ENCODE peak calls at places on chromosomes 3 and 15, in nine cellular contexts. S, H, Z, M, F, D, Q, X and J are unnamed samples.

GRCh38 chr15:32828507-32829186 is 110.8 kb downstream of the GREM1 start:
- DNase-seq in H (no peak), D (peak), X (no peak), S (no peak), F (peak), M (no peak), Q (no peak), Z (peak), J (no peak)

GRCh38 chr3:20054549-20054987 is 14.3 kb downstream of the KAT2B start:
- DNase-seq in M (no peak), Z (peak), F (peak), Q (peak), D (no peak), X (peak), S (peak), H (no peak), J (peak)

GRCh38 chr15:61195116-61196002 is 33.7 kb downstream of the RORA start:
- DNase-seq in M (peak), Q (peak), X (peak), H (peak), Z (peak), F (peak), D (no peak), S (no peak), J (peak)

GRCh38 chr3:156233875-156234274 is 113.5 kb downstream of the KCNAB1 start:
- DNase-seq in H (no peak), D (no peak), X (no peak), M (no peak), Q (no peak), S (no peak), Z (peak), F (no peak), J (no peak)

GRCh38 chr15:23647421-23648375 is at the start of gene MAGEL2:
- DNase-seq in H (peak), M (no peak), S (no peak), F (no peak), Q (no peak), X (no peak), D (no peak), Z (peak), J (no peak)

GRCh38 chr3:43405888-43406636 is 119.7 kb downstream of the SNRK start:
- DNase-seq in Q (no peak), D (no peak), M (no peak), H (no peak), S (no peak), Z (peak), F (peak), X (no peak), J (no peak)

GRCh38 chr15:100043732-100044131 is 298.0 kb downstream of the ADAMTS17 start:
- DNase-seq in S (no peak), M (no peak), X (no peak), Q (peak), D (no peak), F (no peak), H (no peak), Z (no peak), J (no peak)

GRCh38 chr3:14540209-14540575 is at the start of gene GRIP2:
- DNase-seq in X (no peak), H (no peak), Z (no peak), S (no peak), M (no peak), F (no peak), D (no peak), Q (no peak), J (no peak)

GRCh38 chr3:40691598-40691905 is 166.8 kb downstream of the ZNF621 start:
- DNase-seq in D (no peak), S (no peak), M (no peak), X (no peak), F (peak), Z (no peak), H (no peak), Q (no peak), J (no peak)

GRCh38 chr3:126135398-126136076 is 44.8 kb downstream of the ALDH1L1 start:
- DNase-seq in H (no peak), X (no peak), S (peak), Z (no peak), Q (no peak), D (no peak), F (no peak), M (no peak), J (no peak)

GRCh38 chr15:59885832-59886231 is 118.3 kb upstream of the FOXB1 start:
- DNase-seq in Z (peak), D (no peak), M (no peak), X (no peak), H (peak), Q (no peak), S (no peak), F (peak), J (no peak)

GRCh38 chr3:73549071-73549600 is 75.6 kb downstream of the PDZRN3 start:
- DNase-seq in F (no peak), H (no peak), Q (no peak), D (no peak), X (no peak), S (no peak), Z (no peak), M (no peak), J (no peak)

GRCh38 chr3:136184703-136185102 is 11.4 kb downstream of the MSL2 start:
- DNase-seq in Q (no peak), M (no peak), F (peak), D (no peak), H (no peak), S (no peak), X (no peak), Z (no peak), J (no peak)

GRCh38 chr3:100041328-100041749 is 73.0 kb downstream of the FILIP1L start:
- DNase-seq in Q (peak), Z (peak), S (no peak), F (peak), H (peak), X (no peak), D (peak), M (no peak), J (no peak)

GRCh38 chr15:61041886-61042285 is 187.2 kb downstream of the RORA start:
- DNase-seq in Z (no peak), Q (no peak), D (no peak), M (no peak), S (no peak), H (no peak), X (no peak), F (no peak), J (no peak)

GRCh38 chr15:64010719-64011118 is 35.6 kb downstream of the DAPK2 start:
- DNase-seq in H (no peak), F (peak), Z (peak), Q (no peak), X (peak), D (peak), M (peak), S (peak), J (peak)

GRCh38 chr15:25439456-25439836 is 622 bp upstream of the UBE3A start:
- DNase-seq in S (no peak), Z (peak), H (no peak), D (no peak), F (peak), Q (no peak), X (peak), M (peak), J (peak)

GRCh38 chr3:151146071-151146730 is 56.8 kb downstream of the GPR171 start:
- DNase-seq in D (peak), S (peak), Q (peak), H (peak), M (peak), F (peak), Z (peak), X (peak), J (peak)

GRCh38 chr3:53650424-53650823 is 156.0 kb downstream of the CACNA1D start:
- DNase-seq in M (peak), X (peak), H (no peak), D (no peak), F (no peak), S (no peak), Q (no peak), Z (no peak), J (peak)

GRCh38 chr3:106794442-106794841 is 582.8 kb upstream of the CCDC54 start:
- DNase-seq in Z (no peak), M (no peak), S (no peak), H (no peak), F (no peak), Q (no peak), X (no peak), D (no peak), J (no peak)

GRCh38 chr15:92068121-92068520 is 214.6 kb downstream of the SLCO3A1 start:
- DNase-seq in Z (peak), S (no peak), X (no peak), M (no peak), H (no peak), F (peak), Q (no peak), D (no peak), J (peak)

GRCh38 chr15:78103406-78104118 is 11.2 kb downstream of the SH2D7 start:
- DNase-seq in Z (no peak), S (peak), H (no peak), F (no peak), M (peak), Q (no peak), X (peak), D (no peak), J (peak)

GRCh38 chr3:42057561-42058211 is 33.5 kb upstream of the TRAK1 start:
- DNase-seq in X (peak), F (no peak), H (no peak), S (no peak), M (peak), Q (no peak), D (no peak), Z (no peak), J (peak)

GRCh38 chr3:117355566-117355965 is 646.0 kb downstream of the TUSC7 start:
- DNase-seq in M (peak), X (peak), H (peak), F (peak), D (no peak), Z (no peak), Q (no peak), S (no peak), J (peak)

GRCh38 chr3:30408105-30408557 is 198.3 kb upstream of the TGFBR2 start:
- DNase-seq in M (no peak), F (peak), H (no peak), D (no peak), Q (no peak), X (no peak), S (no peak), Z (peak), J (no peak)
- TF ChIP-seq CTCF in M (no peak), F (no peak), H (no peak), D (no peak), Q (no peak), X (no peak), S (no peak), Z (no peak), J (no peak)

GRCh38 chr3:175941352-175941751 is 1082.2 kb downstream of the NAALADL2 start:
- DNase-seq in D (no peak), H (no peak), S (no peak), Z (no peak), X (peak), Q (no peak), M (peak), F (peak), J (peak)

GRCh38 chr3:175940243-175940642 is 1081.1 kb downstream of the NAALADL2 start:
- DNase-seq in Z (peak), X (no peak), S (no peak), F (no peak), D (no peak), Q (no peak), H (no peak), M (no peak), J (no peak)

GRCh38 chr3:175940881-175941280 is 1081.7 kb downstream of the NAALADL2 start:
- DNase-seq in D (no peak), H (no peak), Q (no peak), S (no peak), F (no peak), Z (no peak), X (peak), M (peak), J (peak)
- TF ChIP-seq CTCF in D (no peak), H (no peak), Q (peak), S (no peak), F (no peak), Z (no peak), X (peak), M (peak), J (no peak)

DNA sequence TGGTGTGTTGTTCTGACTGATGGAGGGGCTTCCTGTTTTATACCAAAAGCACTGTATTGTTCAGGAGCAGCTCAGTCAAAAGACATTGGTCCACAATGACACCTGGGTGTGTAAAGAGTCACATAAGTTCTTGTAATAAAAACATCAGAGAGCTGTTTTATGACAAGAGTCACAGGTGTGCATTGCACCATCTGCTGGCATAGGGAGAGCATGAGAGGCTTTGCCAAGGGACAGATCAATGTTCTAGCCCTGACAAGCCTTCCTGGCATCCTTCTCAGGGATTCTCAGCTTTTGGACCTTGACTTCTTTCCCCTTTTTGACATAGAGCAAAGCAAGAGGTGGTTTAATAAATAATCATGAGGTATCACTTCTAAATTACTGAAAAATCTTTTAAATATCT is 20.5 kb downstream of the ARPP21 start:
- DNase-seq in F (no peak), Q (no peak), D (no peak), M (no peak), Z (no peak), H (peak), X (no peak), S (no peak), J (no peak)
- TF ChIP-seq CTCF in F (no peak), Q (peak), D (no peak), M (peak), Z (no peak), H (no peak), X (no peak), S (no peak), J (no peak)

GRCh38 chr3:39540162-39540921 is 72.9 kb downstream of the MOBP start:
- DNase-seq in H (no peak), M (no peak), X (no peak), F (peak), Z (no peak), S (no peak), D (no peak), Q (no peak), J (no peak)

GRCh38 chr3:39542588-39542988 is 75.1 kb downstream of the MOBP start:
- DNase-seq in S (no peak), M (no peak), D (no peak), Z (no peak), H (no peak), X (no peak), F (no peak), Q (no peak), J (no peak)

GRCh38 chr3:39541442-39541841 is 74.0 kb downstream of the MOBP start:
- DNase-seq in X (no peak), S (no peak), F (no peak), Q (no peak), M (no peak), D (no peak), Z (no peak), H (no peak), J (no peak)

GRCh38 chr3:39541917-39542329 is 74.4 kb downstream of the MOBP start:
- DNase-seq in X (no peak), S (no peak), D (no peak), M (no peak), H (peak), F (peak), Q (no peak), Z (peak), J (no peak)
- TF ChIP-seq CTCF in X (no peak), S (no peak), D (peak), M (peak), H (peak), F (peak), Q (peak), Z (peak), J (no peak)

GRCh38 chr15:84828433-84828908 is 11.3 kb downstream of the ALPK3 start:
- DNase-seq in X (no peak), D (no peak), Q (no peak), F (no peak), S (no peak), M (no peak), H (peak), Z (no peak), J (no peak)

GRCh38 chr15:84827246-84827645 is 10.1 kb downstream of the ALPK3 start:
- DNase-seq in S (no peak), Z (no peak), Q (no peak), F (no peak), D (no peak), H (no peak), M (no peak), X (no peak), J (no peak)

GRCh38 chr15:84823580-84823878 is 6.4 kb downstream of the ALPK3 start:
- DNase-seq in D (no peak), X (no peak), S (no peak), Z (no peak), H (no peak), M (no peak), Q (no peak), F (no peak), J (no peak)

GRCh38 chr15:84824260-84824690 is 7.1 kb downstream of the ALPK3 start:
- DNase-seq in Q (no peak), D (peak), X (no peak), F (peak), Z (no peak), H (no peak), S (no peak), M (no peak), J (no peak)

DNA sequence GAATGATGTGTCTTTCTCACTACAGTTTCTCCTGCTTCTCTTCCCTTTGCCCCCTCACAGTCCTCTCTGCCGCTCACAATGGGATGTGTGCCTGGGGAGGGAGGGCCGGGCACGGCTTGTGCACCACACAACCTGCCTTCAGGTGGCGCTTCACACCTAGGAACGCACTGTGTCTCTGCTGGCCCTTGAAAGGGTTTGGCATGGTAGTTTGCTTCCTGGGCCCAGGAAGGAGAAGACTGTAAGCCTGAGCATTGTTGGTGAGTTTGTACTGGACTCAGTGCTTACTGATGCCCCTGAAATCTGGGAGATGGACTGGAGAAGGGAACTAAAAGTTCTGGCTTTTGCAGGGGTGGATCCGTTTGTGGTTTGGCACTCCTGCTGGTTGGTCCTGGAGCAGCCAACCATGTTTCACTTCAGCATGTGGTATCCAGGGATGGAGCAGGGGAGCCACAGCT is 9.2 kb downstream of the ALPK3 start:
- DNase-seq in X (peak), Q (no peak), D (no peak), S (no peak), M (no peak), F (peak), Z (no peak), H (peak), J (peak)
- TF ChIP-seq CTCF in X (peak), Q (peak), D (no peak), S (no peak), M (peak), F (peak), Z (no peak), H (peak), J (peak)

DNA sequence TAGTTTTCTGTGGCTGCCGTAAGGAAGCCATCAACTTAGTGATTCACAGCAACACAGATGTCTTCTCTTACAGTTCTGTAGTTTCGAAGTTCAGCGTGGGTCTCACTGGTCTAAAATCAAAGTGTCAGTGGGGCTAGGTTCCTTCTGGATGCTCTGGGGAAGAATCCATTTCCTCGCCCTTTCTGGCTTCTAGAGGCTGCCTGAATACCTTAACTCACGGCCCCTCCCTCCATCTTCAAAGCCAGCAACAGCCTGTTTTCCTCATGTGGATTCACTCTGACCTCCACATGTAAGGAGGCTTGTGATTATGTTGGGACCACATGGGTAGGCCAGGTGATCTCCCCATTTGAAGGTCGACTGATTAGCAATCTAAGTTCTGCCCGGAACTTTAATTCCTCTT is 12.5 kb downstream of the ISG20 start:
- DNase-seq in H (no peak), D (no peak), F (no peak), X (no peak), Z (no peak), M (no peak), Q (no peak), S (no peak), J (no peak)
- TF ChIP-seq CTCF in H (no peak), D (no peak), F (no peak), X (no peak), Z (no peak), M (no peak), Q (no peak), S (no peak), J (no peak)

GRCh38 chr3:8324727-8325126 is 176.9 kb upstream of the LMCD1 start:
- DNase-seq in D (no peak), X (peak), F (peak), S (peak), Q (peak), Z (peak), M (peak), H (peak), J (peak)
- TF ChIP-seq CTCF in D (peak), X (peak), F (peak), S (peak), Q (peak), Z (peak), M (peak), H (peak), J (peak)

GRCh38 chr15:55601374-55601773 is 13.2 kb upstream of the PYGO1 start:
- DNase-seq in F (no peak), Z (no peak), M (no peak), Q (no peak), S (no peak), D (no peak), X (no peak), H (no peak), J (no peak)

DNA sequence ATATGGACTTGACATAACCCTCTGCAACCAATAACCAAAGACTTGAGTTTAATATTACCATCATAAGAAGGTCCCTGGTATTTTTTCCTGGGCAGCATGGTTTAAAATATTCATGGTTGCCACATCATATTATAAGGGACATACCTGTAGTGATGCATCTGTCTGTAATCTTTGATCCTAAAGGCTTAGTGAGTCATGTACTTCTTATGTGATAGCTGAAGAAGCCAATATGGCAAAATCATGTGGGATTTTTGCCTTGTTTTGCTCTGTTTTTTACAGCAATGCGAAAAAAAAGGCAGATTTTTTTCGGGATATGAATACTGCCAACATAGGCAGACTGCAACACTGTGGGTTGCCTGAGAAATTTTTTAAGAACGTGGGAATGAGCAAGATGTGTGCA is 11.2 kb upstream of the PYGO1 start:
- DNase-seq in F (no peak), M (no peak), X (no peak), D (no peak), Z (no peak), Q (no peak), H (no peak), S (no peak), J (no peak)
- TF ChIP-seq CTCF in F (no peak), M (no peak), X (no peak), D (no peak), Z (no peak), Q (no peak), H (no peak), S (no peak), J (no peak)